ENCODE peak calls at places on chromosomes 1 and 21, in nine cellular contexts. G is left ventricle myocardium superior; O is MM.1S; D is GM06990; X is AG09319; Z is GM04503; M is H7; K is right cardiac atrium; B is activated CD4-positive, alpha-beta T cell treated with anti-CD3 and anti-CD28 coated beads, Interleukin-2, amount 50 U/mL, for 1 hour. W is an unnamed sample.

GRCh38 chr1:201876148-201876547 is 12.6 kb upstream of the SHISA4 start:
- DNase-seq in X (no peak), Z (no peak), D (no peak), O (no peak), K (no peak), G (no peak), M (no peak), B (no peak), W (no peak)

GRCh38 chr1:96370752-96371151 is 350.8 kb upstream of the PTBP2 start:
- DNase-seq in O (no peak), Z (peak; percentile 73), X (peak; percentile 68), D (no peak), G (no peak), B (no peak), K (no peak), M (no peak), W (no peak)

GRCh38 chr21:42120056-42120903 is 49.2 kb downstream of the UMODL1 start:
- DNase-seq in B (no peak), M (no peak), D (no peak), X (no peak), Z (no peak), K (no peak), O (peak; percentile 80), G (no peak), W (peak; percentile 44)

GRCh38 chr1:43542515-43543458 is 12.1 kb downstream of the PTPRF start:
- DNase-seq in X (no peak), O (no peak), D (no peak), B (no peak), M (no peak), G (no peak), K (no peak), Z (no peak), W (no peak)

GRCh38 chr1:85898861-85899260 is 190.6 kb upstream of the ZNHIT6 start:
- DNase-seq in M (no peak), Z (no peak), K (no peak), O (no peak), D (no peak), G (no peak), X (no peak), B (no peak), W (no peak)

GRCh38 chr1:12342261-12343003 is 112.6 kb downstream of the VPS13D start:
- DNase-seq in X (no peak), M (no peak), G (peak; percentile 33), O (no peak), Z (no peak), K (no peak), D (no peak), B (no peak), W (peak; percentile 33)

GRCh38 chr1:114154963-114155322 is 1.3 kb upstream of the SYT6 start:
- DNase-seq in Z (no peak), G (no peak), M (peak; percentile 83), X (peak; percentile 25), O (no peak), K (no peak), D (no peak), B (no peak), W (no peak)

GRCh38 chr1:46404482-46405203 is 10.5 kb downstream of the FAAH start:
- DNase-seq in D (no peak), X (no peak), O (no peak), Z (no peak), G (no peak), K (no peak), M (no peak), B (no peak), W (no peak)

GRCh38 chr1:86841120-86841519 is 72.8 kb downstream of the SELENOF start:
- DNase-seq in G (no peak), K (no peak), Z (no peak), X (no peak), O (no peak), D (no peak), M (no peak), B (no peak), W (no peak)

GRCh38 chr1:23930861-23931471 is 17.8 kb upstream of the CNR2 start:
- DNase-seq in B (no peak), O (no peak), M (no peak), D (no peak), K (no peak), X (peak; percentile 67), G (no peak), Z (peak; percentile 43), W (no peak)

GRCh38 chr21:44927587-44928461 is 7.1 kb upstream of the ITGB2 start:
- DNase-seq in Z (no peak), O (no peak), X (no peak), G (peak; percentile 61), M (peak; percentile 79), D (peak; percentile 85), B (peak; percentile 86), K (peak; percentile 80), W (peak; percentile 45)

GRCh38 chr1:9425859-9426258 is 113.4 kb upstream of the SLC25A33 start:
- DNase-seq in B (no peak), Z (no peak), K (no peak), X (no peak), M (no peak), G (no peak), O (no peak), D (no peak), W (no peak)

GRCh38 chr1:234752927-234753326 is 142.9 kb upstream of the IRF2BP2 start:
- DNase-seq in M (no peak), K (no peak), X (no peak), D (no peak), O (no peak), Z (no peak), G (no peak), B (no peak), W (no peak)

GRCh38 chr1:39297534-39297933 is 93.0 kb downstream of the MACF1 start:
- DNase-seq in X (peak; percentile 70), M (no peak), O (no peak), G (no peak), B (no peak), D (no peak), K (no peak), Z (peak; percentile 40), W (no peak)

GRCh38 chr1:172499636-172500141 is 33.3 kb upstream of the SUCO start:
- DNase-seq in M (no peak), X (no peak), Z (no peak), G (no peak), D (no peak), O (no peak), K (no peak), B (no peak), W (no peak)

GRCh38 chr1:161676958-161677689 is 14.2 kb downstream of the FCGR2B start:
- DNase-seq in O (no peak), B (no peak), M (peak; percentile 12), K (peak; percentile 26), G (no peak), X (no peak), Z (no peak), D (no peak), W (no peak)

GRCh38 chr1:40627987-40628902 is 37.2 kb downstream of the RIMS3 start:
- DNase-seq in X (no peak), Z (no peak), M (no peak), K (no peak), O (no peak), B (no peak), G (no peak), D (peak; percentile 73), W (no peak)

GRCh38 chr1:39689214-39689613 is 2.0 kb downstream of the HPCAL4 start:
- DNase-seq in D (no peak), G (no peak), B (no peak), Z (no peak), O (no peak), K (no peak), X (no peak), M (no peak), W (no peak)

GRCh38 chr1:52590275-52590674 is 11.9 kb upstream of the GPX7 start:
- DNase-seq in X (no peak), Z (no peak), O (no peak), M (peak; percentile 51), K (no peak), D (no peak), G (no peak), B (no peak), W (no peak)

GRCh38 chr21:28540514-28540913 is 452.2 kb downstream of the LTN1 start:
- DNase-seq in K (no peak), G (no peak), B (no peak), Z (no peak), D (no peak), O (no peak), M (no peak), X (no peak), W (no peak)

GRCh38 chr1:23657659-23658275 is 33.8 kb upstream of the RPL11 start:
- DNase-seq in D (no peak), B (peak; percentile 30), O (peak; percentile 52), G (peak; percentile 70), M (peak; percentile 86), X (no peak), K (peak; percentile 88), Z (no peak), W (peak; percentile 44)

GRCh38 chr1:154306151-154306550 is 14.7 kb upstream of the AQP10 start:
- DNase-seq in B (no peak), X (no peak), O (no peak), K (no peak), M (no peak), D (no peak), Z (peak; percentile 57), G (no peak), W (no peak)

GRCh38 chr1:165116732-165117131 is 239.8 kb downstream of the LMX1A start:
- DNase-seq in K (no peak), X (no peak), D (no peak), B (no peak), G (no peak), Z (peak; percentile 34), O (no peak), M (no peak), W (no peak)

GRCh38 chr1:30342535-30343141 is 380.7 kb downstream of the MATN1 start:
- DNase-seq in X (no peak), K (peak; percentile 10), B (no peak), M (peak; percentile 70), O (no peak), Z (no peak), D (no peak), G (no peak), W (no peak)

GRCh38 chr1:187991944-187992343 is 1163.2 kb downstream of the PLA2G4A start:
- DNase-seq in M (no peak), G (no peak), K (no peak), X (no peak), D (no peak), B (no peak), Z (no peak), O (no peak), W (no peak)

GRCh38 chr1:242225770-242226573 is 227.1 kb upstream of the MAP1LC3C start:
- DNase-seq in Z (no peak), X (no peak), B (no peak), K (no peak), D (peak; percentile 25), G (no peak), O (no peak), M (no peak), W (no peak)

GRCh38 chr1:30008372-30008997 is 714.9 kb downstream of the MATN1 start:
- DNase-seq in B (no peak), D (no peak), X (no peak), M (no peak), O (no peak), G (no peak), Z (no peak), K (no peak), W (no peak)

GRCh38 chr1:207890136-207890738 is 20.7 kb downstream of the CD34 start:
- DNase-seq in K (peak; percentile 91), X (peak; percentile 75), D (no peak), G (peak; percentile 79), Z (peak; percentile 80), M (no peak), B (no peak), O (no peak), W (peak; percentile 89)